ENCODE peak calls at places on chromosome 14, in ten cellular contexts. M is tibial nerve, P is adipocyte, E is upper lobe of right lung, R is adrenal gland, O is vagina, B is A549, L is transverse colon, A is neural progenitor cell, Y is prostate gland. U is an unnamed sample. For H3K9me3 and H3K4me1, the result is how much of the 10 kb centered on the place peaks cover.

GRCh38 chr14:45298427-45299117 is 45.6 kb upstream of the MIS18BP1 start:
- DNase-seq in O (no peak), E (no peak), A (no peak), L (no peak), P (no peak), M (no peak), R (no peak), B (no peak), Y (no peak), U (no peak)

GRCh38 chr14:56870336-56870735 is 60.1 kb upstream of the OTX2 start:
- DNase-seq in L (no peak), E (no peak), M (no peak), R (no peak), Y (no peak), B (no peak), A (no peak), P (no peak), O (no peak), U (no peak)

GRCh38 chr14:70926187-70926830 is 19.1 kb downstream of the PCNX1 start:
- DNase-seq in A (no peak), R (no peak), O (no peak), Y (no peak), P (no peak), B (no peak), L (no peak), E (no peak), M (no peak), U (no peak)

GRCh38 chr14:105382343-105383082 is 15.8 kb upstream of the TEX22 start:
- DNase-seq in R (no peak), P (no peak), E (no peak), L (no peak), O (no peak), Y (no peak), M (no peak), A (no peak), B (no peak), U (no peak)

GRCh38 chr14:91284791-91285548 is 40.5 kb upstream of the GPR68 start:
- DNase-seq in Y (no peak), P (no peak), M (no peak), E (no peak), B (no peak), O (no peak), R (no peak), A (no peak), L (no peak), U (no peak)

GRCh38 chr14:90580381-90581335 is 183.8 kb downstream of the CALM1 start:
- DNase-seq in Y (no peak), O (no peak), R (no peak), B (no peak), L (no peak), E (peak), P (no peak), A (peak), M (no peak), U (no peak)

GRCh38 chr14:65229431-65230286 is 127.3 kb upstream of the MAX start:
- DNase-seq in L (peak), B (no peak), M (peak), Y (peak), P (peak), O (no peak), A (peak), R (peak), E (peak), U (peak)

GRCh38 chr14:37223947-37224474 is 26.3 kb downstream of the MIPOL1 start:
- DNase-seq in L (no peak), M (no peak), B (peak), Y (no peak), P (no peak), A (no peak), O (no peak), E (no peak), R (no peak), U (no peak)

GRCh38 chr14:22535126-22535525 is 53.9 kb downstream of the DAD1 start:
- DNase-seq in A (no peak), E (no peak), M (no peak), L (no peak), R (no peak), O (no peak), Y (no peak), P (no peak), B (no peak), U (no peak)

GRCh38 chr14:34806257-34806656 is 68.9 kb downstream of the BAZ1A start:
- DNase-seq in R (no peak), M (no peak), Y (no peak), O (no peak), L (no peak), E (no peak), B (no peak), A (no peak), P (no peak), U (no peak)

GRCh38 chr14:103552811-103553210 is 9.6 kb downstream of the BAG5 start:
- DNase-seq in A (no peak), E (no peak), R (no peak), M (no peak), B (no peak), Y (no peak), P (no peak), L (peak), O (no peak), U (no peak)

GRCh38 chr14:31911160-31911559 is 165.9 kb upstream of the ARHGAP5 start:
- DNase-seq in R (no peak), Y (no peak), B (no peak), E (no peak), M (no peak), L (no peak), P (no peak), O (no peak), A (no peak), U (no peak)

GRCh38 chr14:97634786-97635185 is 837.6 kb downstream of the VRK1 start:
- DNase-seq in L (no peak), E (no peak), M (no peak), B (peak), P (no peak), Y (no peak), R (no peak), A (peak), O (no peak), U (no peak)

GRCh38 chr14:94455928-94456327 is 3.3 kb upstream of the SERPINA11 start:
- DNase-seq in O (no peak), R (no peak), Y (no peak), A (no peak), E (no peak), P (no peak), L (no peak), M (no peak), B (no peak), U (no peak)

GRCh38 chr14:92637228-92637627 is 111.2 kb downstream of the LGMN start:
- DNase-seq in O (no peak), R (no peak), L (no peak), Y (no peak), E (no peak), M (no peak), P (no peak), B (no peak), A (peak), U (no peak)

GRCh38 chr14:66662374-66662773 is 154.4 kb downstream of the GPHN start:
- DNase-seq in O (no peak), B (peak), A (peak), R (no peak), Y (no peak), M (no peak), E (no peak), L (no peak), P (peak), U (no peak)

GRCh38 chr14:93894992-93895391 is 32.2 kb upstream of the FAM181A start:
- DNase-seq in M (no peak), O (no peak), Y (no peak), B (no peak), P (no peak), E (no peak), L (no peak), A (peak), R (no peak), U (no peak)

GRCh38 chr14:33249361-33249760 is 310.7 kb downstream of the NPAS3 start:
- DNase-seq in R (no peak), Y (no peak), M (no peak), O (no peak), P (no peak), B (no peak), L (no peak), E (no peak), A (peak), U (no peak)

GRCh38 chr14:70188292-70188607 is 501 bp downstream of the SLC8A3 start:
- DNase-seq in R (no peak), P (peak), Y (no peak), M (no peak), A (peak), L (no peak), B (no peak), O (no peak), E (no peak), U (no peak)

GRCh38 chr14:74459289-74459946 is 33.4 kb upstream of the SYNDIG1L start:
- DNase-seq in Y (no peak), A (peak), P (peak), E (no peak), L (no peak), B (peak), M (peak), R (peak), O (no peak), U (peak)

GRCh38 chr14:96748371-96748770 is 48.8 kb upstream of the VRK1 start:
- DNase-seq in M (no peak), R (no peak), Y (no peak), E (no peak), A (no peak), P (no peak), O (no peak), L (peak), B (no peak), U (no peak)

GRCh38 chr14:46747253-46747652 is 95.7 kb upstream of the RPL10L start:
- DNase-seq in L (no peak), A (no peak), M (no peak), R (no peak), Y (no peak), B (no peak), P (no peak), O (no peak), E (no peak), U (no peak)
- H3K9me3 ChIP-seq in L (under half), A (under half), M (under half), R (under half), Y (under half), B (under half), P (under half), O (under half), E (under half), U (under half)

GRCh38 chr14:68401320-68401719 is 391.5 kb downstream of the ZFP36L1 start:
- DNase-seq in M (no peak), P (no peak), A (no peak), R (no peak), O (no peak), Y (no peak), L (no peak), E (no peak), B (no peak), U (no peak)
- H3K4me1 ChIP-seq in M (half or more), P (under half), A (under half), R (under half), O (half or more), Y (under half), L (under half), E (half or more), B (under half), U (half or more)

GRCh38 chr14:106657460-106657859 is 1131.1 kb downstream of the TMEM121 start:
- DNase-seq in L (peak), R (no peak), Y (no peak), M (no peak), B (no peak), O (no peak), E (no peak), P (no peak), A (no peak), U (no peak)

GRCh38 chr14:106652494-106652893 is 1126.1 kb downstream of the TMEM121 start:
- DNase-seq in B (no peak), E (no peak), L (no peak), A (no peak), M (no peak), O (no peak), R (no peak), Y (no peak), P (no peak), U (no peak)
- H3K9me3 ChIP-seq in B (under half), E (under half), L (under half), A (under half), M (under half), O (under half), R (under half), Y (under half), P (under half), U (under half)

DNA sequence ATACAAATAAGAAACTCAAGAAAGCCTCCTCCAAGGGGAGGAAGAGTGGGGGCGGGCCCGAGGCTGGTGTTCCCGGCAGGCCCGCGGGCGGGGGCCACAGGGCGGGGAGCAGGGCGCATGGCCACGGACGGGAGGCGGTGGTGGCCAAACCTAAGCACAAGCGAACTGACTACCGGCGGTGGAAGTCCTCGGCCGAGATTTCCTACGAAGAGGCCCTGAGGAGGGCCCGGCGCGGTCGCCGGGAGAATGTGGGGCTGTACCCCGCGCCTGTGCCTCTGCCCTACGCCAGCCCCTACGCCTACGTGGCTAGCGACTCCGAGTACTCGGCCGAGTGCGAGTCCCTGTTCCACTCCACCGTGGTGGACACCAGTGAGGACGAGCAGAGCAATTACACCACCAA is 8.7 kb downstream of the DACT1 start:
- DNase-seq in P (no peak), L (no peak), A (no peak), M (no peak), E (no peak), O (no peak), Y (no peak), B (no peak), R (no peak), U (no peak)
- H3K4me1 ChIP-seq in P (under half), L (under half), A (under half), M (under half), E (under half), O (under half), Y (under half), B (under half), R (under half), U (under half)

GRCh38 chr14:28542040-28542439 is 224.5 kb upstream of the FOXG1 start:
- DNase-seq in Y (no peak), R (no peak), O (no peak), E (no peak), L (no peak), B (no peak), A (no peak), M (no peak), P (peak), U (no peak)

DNA sequence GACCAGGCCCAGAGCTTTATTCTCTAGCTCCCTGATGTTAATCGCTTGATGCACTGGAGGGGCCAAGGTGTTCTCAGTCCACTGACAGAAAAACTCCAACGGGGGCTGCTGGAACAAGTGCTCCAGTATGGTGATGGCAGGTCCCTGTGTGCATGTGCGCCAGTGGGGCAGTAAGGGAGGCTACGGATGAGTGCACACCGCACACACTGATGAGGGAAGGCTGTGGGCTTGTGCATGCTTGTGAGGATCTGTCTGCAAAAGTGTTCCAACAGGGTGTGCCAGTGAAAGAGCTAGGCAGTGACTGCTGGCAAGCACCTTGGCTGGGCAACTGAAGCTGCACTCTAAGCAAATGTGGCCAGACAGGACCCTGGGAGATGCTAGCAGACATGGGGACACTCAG is 229.7 kb upstream of the FOXG1 start:
- DNase-seq in P (no peak), A (no peak), E (no peak), M (no peak), Y (no peak), O (no peak), R (no peak), B (no peak), L (no peak), U (no peak)
- H3K9me3 ChIP-seq in P (under half), A (under half), E (under half), M (under half), Y (under half), O (under half), R (under half), B (under half), L (under half), U (under half)

GRCh38 chr14:77026930-77027537 is 1.5 kb downstream of the IRF2BPL start:
- DNase-seq in E (peak), A (peak), L (no peak), Y (no peak), O (no peak), M (no peak), P (peak), B (peak), R (peak), U (no peak)

GRCh38 chr14:77027538-77028383 is 747 bp downstream of the IRF2BPL start:
- DNase-seq in A (peak), L (peak), B (peak), M (no peak), E (peak), R (peak), O (no peak), Y (peak), P (peak), U (peak)

GRCh38 chr14:77026166-77026929 is 2.2 kb downstream of the IRF2BPL start:
- DNase-seq in P (peak), A (peak), B (peak), Y (no peak), R (peak), O (no peak), L (no peak), E (peak), M (no peak), U (peak)

GRCh38 chr14:77024171-77024627 is 4.3 kb downstream of the IRF2BPL start:
- DNase-seq in P (peak), O (no peak), L (peak), Y (peak), A (peak), M (no peak), R (peak), B (peak), E (no peak), U (peak)

GRCh38 chr14:77025744-77026165 is 2.8 kb downstream of the IRF2BPL start:
- DNase-seq in O (no peak), A (peak), B (peak), L (no peak), M (no peak), R (peak), Y (no peak), E (peak), P (peak), U (peak)
- H3K4me1 ChIP-seq in O (half or more), A (half or more), B (under half), L (half or more), M (half or more), R (under half), Y (under half), E (half or more), P (under half), U (half or more)

GRCh38 chr14:23624830-23625404 is 11.2 kb upstream of the DHRS2 start:
- DNase-seq in P (no peak), Y (no peak), B (no peak), L (no peak), M (no peak), E (no peak), R (no peak), O (no peak), A (no peak), U (no peak)
- H3K9me3 ChIP-seq in P (under half), Y (under half), B (under half), L (under half), M (under half), E (under half), R (under half), O (under half), A (under half), U (under half)

GRCh38 chr14:76998777-76999366 is 29.6 kb downstream of the IRF2BPL start:
- DNase-seq in E (no peak), Y (no peak), M (no peak), R (no peak), A (no peak), P (no peak), B (no peak), L (no peak), O (no peak), U (no peak)
- H3K4me1 ChIP-seq in E (under half), Y (under half), M (under half), R (under half), A (under half), P (under half), B (under half), L (under half), O (under half), U (under half)

DNA sequence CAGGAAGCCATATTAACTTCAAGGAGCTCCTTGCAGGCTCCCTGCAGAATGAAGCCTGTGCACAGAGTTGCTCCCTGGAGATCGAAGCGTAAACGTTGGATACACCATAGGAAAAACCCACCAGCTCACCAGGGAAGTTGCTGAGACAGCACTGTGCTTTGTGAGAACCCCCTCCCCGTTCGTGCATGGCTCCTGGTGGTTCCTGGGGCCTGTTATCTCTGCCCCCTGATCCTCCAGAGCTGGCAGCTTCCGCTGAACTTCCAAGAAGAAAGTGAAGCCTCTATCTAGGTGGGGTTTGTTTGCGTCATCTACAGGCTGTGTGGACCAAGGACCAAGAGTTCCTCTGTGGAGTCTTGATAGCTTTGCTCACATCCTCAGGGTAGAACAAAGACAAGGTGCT is 2.4 kb upstream of the CCDC85C start:
- DNase-seq in A (no peak), M (no peak), O (no peak), P (no peak), R (no peak), L (no peak), B (no peak), Y (no peak), E (no peak), U (no peak)
- H3K9me3 ChIP-seq in A (under half), M (under half), O (under half), P (under half), R (under half), L (under half), B (under half), Y (under half), E (under half), U (under half)

GRCh38 chr14:72621387-72622065 is 272.4 kb downstream of the DPF3 start:
- DNase-seq in P (no peak), L (no peak), E (no peak), O (peak), M (no peak), R (no peak), B (no peak), Y (no peak), A (no peak), U (no peak)
- H3K4me1 ChIP-seq in P (under half), L (under half), E (under half), O (under half), M (under half), R (under half), B (under half), Y (under half), A (under half), U (under half)

U was measured in thyroid gland.